ENCODE peak calls at places on chromosomes 16 and 17, in six cellular contexts. X, W, P, B, R and Q are unnamed samples.

GRCh38 chr16:55668337-55669281 is 12.8 kb downstream of the SLC6A2 start:
- DNase-seq in X (no peak), W (peak), P (no peak), B (peak), R (no peak), Q (peak)

GRCh38 chr16:53022374-53022773 is 30.3 kb downstream of the CHD9NB start:
- DNase-seq in X (no peak), W (peak), P (peak), B (no peak), R (no peak), Q (peak)

GRCh38 chr17:76920364-76921139 is 52.3 kb downstream of the MGAT5B start:
- DNase-seq in X (no peak), W (no peak), P (no peak), B (no peak), R (no peak), Q (no peak)

GRCh38 chr17:33049781-33050414 is 58.3 kb downstream of the SPACA3 start:
- DNase-seq in X (no peak), W (peak), P (peak), B (peak), R (peak), Q (peak)

GRCh38 chr16:58732545-58733247 is 1.4 kb downstream of the GOT2 start:
- DNase-seq in X (no peak), W (no peak), P (no peak), B (no peak), R (no peak), Q (peak)

GRCh38 chr16:79728048-79728922 is 127.7 kb upstream of the MAF start:
- DNase-seq in X (no peak), W (no peak), P (no peak), B (no peak), R (no peak), Q (no peak)

GRCh38 chr17:65557349-65558310 is 3.8 kb downstream of the AXIN2 start:
- DNase-seq in X (no peak), W (peak), P (peak), B (no peak), R (no peak), Q (no peak)

GRCh38 chr17:47099451-47099986 is 89.6 kb downstream of the CDC27 start:
- DNase-seq in X (no peak), W (no peak), P (no peak), B (no peak), R (no peak), Q (no peak)

GRCh38 chr16:23453338-23454052 is 506 bp upstream of the COG7 start:
- DNase-seq in X (peak), W (no peak), P (no peak), B (no peak), R (no peak), Q (no peak)

GRCh38 chr17:33756021-33756420 is 462.9 kb upstream of the ASIC2 start:
- DNase-seq in X (no peak), W (no peak), P (no peak), B (no peak), R (no peak), Q (no peak)

GRCh38 chr17:78176548-78177025 is 8.2 kb downstream of the SYNGR2 start:
- DNase-seq in X (peak), W (peak), P (peak), B (peak), R (peak), Q (no peak)

GRCh38 chr16:66366433-66367299 is at the start of gene CDH5:
- DNase-seq in X (peak), W (peak), P (no peak), B (peak), R (peak), Q (no peak)

GRCh38 chr17:79984877-79985276 is 50.8 kb downstream of the TBC1D16 start:
- DNase-seq in X (peak), W (no peak), P (no peak), B (no peak), R (no peak), Q (no peak)

GRCh38 chr16:8047711-8048110 is 542.6 kb downstream of the TMEM114 start:
- DNase-seq in X (no peak), W (no peak), P (no peak), B (no peak), R (no peak), Q (no peak)

GRCh38 chr17:80103061-80103481 is 1.7 kb downstream of the GAA start:
- DNase-seq in X (peak), W (no peak), P (no peak), B (no peak), R (no peak), Q (no peak)

GRCh38 chr16:149024-149675 is 3.3 kb upstream of the HBZ start:
- DNase-seq in X (no peak), W (no peak), P (no peak), B (no peak), R (no peak), Q (no peak)

GRCh38 chr16:17031484-17032268 is 439.1 kb downstream of the XYLT1 start:
- DNase-seq in X (no peak), W (no peak), P (no peak), B (no peak), R (no peak), Q (no peak)
- TF ChIP-seq POLR2A in X (no peak), W (no peak), P (no peak), B (no peak), R (no peak), Q (no peak)

GRCh38 chr17:1376061-1376460 is 24.0 kb downstream of the YWHAE start:
- DNase-seq in X (no peak), W (no peak), P (no peak), B (no peak), R (no peak), Q (no peak)

GRCh38 chr17:1377334-1377733 is 22.7 kb downstream of the YWHAE start:
- DNase-seq in X (no peak), W (no peak), P (no peak), B (no peak), R (no peak), Q (no peak)

GRCh38 chr17:1373710-1374237 is 26.2 kb downstream of the YWHAE start:
- DNase-seq in X (no peak), W (no peak), P (no peak), B (no peak), R (no peak), Q (no peak)

GRCh38 chr17:1374426-1375177 is 25.4 kb downstream of the YWHAE start:
- DNase-seq in X (no peak), W (no peak), P (no peak), B (no peak), R (no peak), Q (no peak)

GRCh38 chr17:1375615-1376014 is 24.4 kb downstream of the YWHAE start:
- DNase-seq in X (no peak), W (no peak), P (no peak), B (no peak), R (no peak), Q (no peak)
- TF ChIP-seq POLR2A in X (no peak), W (no peak), P (no peak), B (no peak), R (no peak), Q (no peak)

GRCh38 chr16:87971933-87972332 is 20.7 kb downstream of the BANP start:
- DNase-seq in X (no peak), W (no peak), P (no peak), B (no peak), R (no peak), Q (no peak)
- TF ChIP-seq POLR2A in X (no peak), W (no peak), P (no peak), B (no peak), R (no peak), Q (no peak)

GRCh38 chr16:2046125-2046888 is 1.3 kb downstream of the NTHL1 start:
- DNase-seq in X (no peak), W (no peak), P (no peak), B (no peak), R (no peak), Q (no peak)

GRCh38 chr16:2044541-2044940 is 3.1 kb downstream of the NTHL1 start:
- DNase-seq in X (no peak), W (no peak), P (no peak), B (no peak), R (no peak), Q (no peak)

GRCh38 chr16:2048116-2048543 is 345 bp downstream of the TSC2 start:
- DNase-seq in X (no peak), W (peak), P (no peak), B (no peak), R (no peak), Q (no peak)

GRCh38 chr16:2047330-2048115 is at the start of the genes NTHL1 and TSC2:
- DNase-seq in X (peak), W (peak), P (peak), B (peak), R (peak), Q (peak)

DNA sequence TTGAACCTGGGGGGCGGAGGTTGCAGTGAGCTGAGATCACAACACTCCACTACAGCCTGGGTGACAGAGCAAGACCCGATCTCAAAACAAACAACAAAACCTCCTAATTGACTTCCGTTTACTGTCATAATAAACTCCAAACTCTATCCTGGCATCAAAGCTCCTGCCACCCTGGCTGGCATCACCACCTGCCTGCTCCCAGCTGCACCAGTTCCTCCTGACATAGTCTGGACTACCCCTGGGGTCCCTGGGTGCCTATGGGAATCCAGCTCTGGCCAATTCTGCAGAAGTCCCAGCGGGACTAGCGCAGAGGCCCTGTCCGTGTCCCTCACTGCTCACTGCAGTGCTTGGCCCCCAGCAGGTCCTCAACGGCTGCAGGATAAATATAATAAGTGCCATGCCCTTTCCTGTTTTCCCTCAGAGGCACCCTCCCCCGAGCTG is 725 bp downstream of the NTHL1 start:
- DNase-seq in X (no peak), W (no peak), P (no peak), B (no peak), R (no peak), Q (no peak)
- TF ChIP-seq POLR2A in X (no peak), W (no peak), P (no peak), B (no peak), R (no peak), Q (no peak)

GRCh38 chr17:82767041-82767754 is 15.3 kb downstream of the TBCD start:
- DNase-seq in X (no peak), W (peak), P (peak), B (no peak), R (no peak), Q (no peak)
- TF ChIP-seq POLR2A in X (no peak), W (no peak), P (no peak), B (no peak), R (no peak), Q (no peak)